ENCODE peak calls at places on chromosomes 16 and 17, in nine cellular contexts. V, Y, S, Q, L, M, A, W and N are unnamed samples.

GRCh38 chr17:43994272-43995149 is 9.9 kb upstream of the NAGS start:
- DNase-seq in V (peak), Y (no peak), S (peak), Q (peak), L (peak), M (peak), A (peak), W (peak), N (no peak)

GRCh38 chr17:37212184-37212583 is 163.6 kb upstream of the C17orf78 start:
- DNase-seq in V (no peak), Y (no peak), S (no peak), Q (no peak), L (no peak), M (no peak), A (no peak), W (no peak), N (no peak)

GRCh38 chr17:79812969-79813825 is 16.3 kb upstream of the CBX8 start:
- DNase-seq in V (peak), Y (no peak), S (no peak), Q (no peak), L (no peak), M (no peak), A (no peak), W (no peak), N (no peak)

GRCh38 chr16:49019826-49020401 is 261.7 kb downstream of the CBLN1 start:
- DNase-seq in V (peak), Y (no peak), S (peak), Q (no peak), L (no peak), M (no peak), A (no peak), W (no peak), N (no peak)

GRCh38 chr16:8892101-8892575 is 10.0 kb downstream of the LITAFD start:
- DNase-seq in V (no peak), Y (no peak), S (no peak), Q (no peak), L (no peak), M (no peak), A (no peak), W (no peak), N (no peak)

GRCh38 chr17:62705781-62706597 is 78.5 kb downstream of the MRC2 start:
- DNase-seq in V (peak), Y (no peak), S (no peak), Q (no peak), L (no peak), M (no peak), A (no peak), W (peak), N (no peak)

GRCh38 chr16:200388-200787 is 20.1 kb downstream of the HBQ1 start:
- DNase-seq in V (no peak), Y (peak), S (no peak), Q (no peak), L (peak), M (no peak), A (no peak), W (no peak), N (no peak)

GRCh38 chr16:79186196-79186595 is 414.3 kb downstream of the MAF start:
- DNase-seq in V (no peak), Y (no peak), S (no peak), Q (no peak), L (no peak), M (no peak), A (no peak), W (no peak), N (no peak)

GRCh38 chr16:70729292-70729691 is 43.4 kb upstream of the MTSS2 start:
- DNase-seq in V (no peak), Y (no peak), S (no peak), Q (no peak), L (no peak), M (no peak), A (no peak), W (no peak), N (no peak)

GRCh38 chr17:45700171-45701090 is 83.7 kb upstream of the CRHR1 start:
- DNase-seq in V (no peak), Y (no peak), S (no peak), Q (no peak), L (no peak), M (no peak), A (no peak), W (no peak), N (no peak)

GRCh38 chr16:84294196-84295142 is at the start of gene WFDC1:
- DNase-seq in V (no peak), Y (no peak), S (no peak), Q (no peak), L (no peak), M (no peak), A (no peak), W (no peak), N (no peak)

GRCh38 chr16:88853336-88853941 is 3.3 kb downstream of the GALNS start:
- DNase-seq in V (no peak), Y (no peak), S (no peak), Q (no peak), L (no peak), M (no peak), A (no peak), W (no peak), N (no peak)

GRCh38 chr17:83116783-83117555 is 37.6 kb downstream of the METRNL start:
- DNase-seq in V (no peak), Y (no peak), S (no peak), Q (no peak), L (no peak), M (no peak), A (no peak), W (no peak), N (no peak)

GRCh38 chr17:81561494-81561885 is 9.3 kb upstream of the FAAP100 start:
- DNase-seq in V (no peak), Y (no peak), S (no peak), Q (no peak), L (no peak), M (no peak), A (no peak), W (no peak), N (no peak)

GRCh38 chr17:8225813-8226535 is 15.6 kb upstream of the AURKB start:
- DNase-seq in V (no peak), Y (no peak), S (no peak), Q (no peak), L (peak), M (peak), A (peak), W (peak), N (peak)

GRCh38 chr16:27365142-27366089 is 36.6 kb upstream of the IL21R start:
- DNase-seq in V (no peak), Y (no peak), S (no peak), Q (no peak), L (no peak), M (no peak), A (no peak), W (no peak), N (no peak)

GRCh38 chr17:30565073-30565935 is 88.1 kb downstream of the GOSR1 start:
- DNase-seq in V (no peak), Y (no peak), S (no peak), Q (no peak), L (no peak), M (no peak), A (no peak), W (no peak), N (no peak)

GRCh38 chr16:924806-925205 is 46.0 kb downstream of the LMF1 start:
- DNase-seq in V (no peak), Y (no peak), S (no peak), Q (no peak), L (no peak), M (no peak), A (no peak), W (no peak), N (no peak)

GRCh38 chr16:66408181-66409048 is 18.7 kb upstream of the BEAN1 start:
- DNase-seq in V (no peak), Y (no peak), S (no peak), Q (no peak), L (peak), M (no peak), A (peak), W (peak), N (no peak)

GRCh38 chr17:47999612-48000011 is 28.7 kb downstream of the CDK5RAP3 start:
- DNase-seq in V (no peak), Y (no peak), S (peak), Q (no peak), L (no peak), M (no peak), A (no peak), W (no peak), N (no peak)

GRCh38 chr17:37541880-37542675 is 52.4 kb downstream of the DUSP14 start:
- DNase-seq in V (no peak), Y (no peak), S (no peak), Q (no peak), L (no peak), M (no peak), A (no peak), W (no peak), N (no peak)

GRCh38 chr16:19912445-19913305 is 28.0 kb upstream of the GPRC5B start:
- DNase-seq in V (no peak), Y (no peak), S (no peak), Q (no peak), L (no peak), M (no peak), A (no peak), W (no peak), N (no peak)

GRCh38 chr17:41581366-41582060 is 5.2 kb downstream of the KRT14 start:
- DNase-seq in V (no peak), Y (no peak), S (no peak), Q (no peak), L (no peak), M (no peak), A (no peak), W (no peak), N (no peak)

GRCh38 chr17:39018267-39019134 is 51.3 kb upstream of the FBXO47 start:
- DNase-seq in V (no peak), Y (no peak), S (no peak), Q (peak), L (no peak), M (no peak), A (peak), W (no peak), N (no peak)

GRCh38 chr16:80208015-80208414 is 332.8 kb upstream of the DYNLRB2 start:
- DNase-seq in V (no peak), Y (no peak), S (no peak), Q (no peak), L (no peak), M (no peak), A (no peak), W (no peak), N (no peak)

GRCh38 chr16:65113441-65113840 is 8.4 kb downstream of the CDH11 start:
- DNase-seq in V (no peak), Y (no peak), S (no peak), Q (no peak), L (no peak), M (no peak), A (no peak), W (no peak), N (no peak)

GRCh38 chr17:65531508-65532431 is 29.7 kb downstream of the AXIN2 start:
- DNase-seq in V (peak), Y (no peak), S (peak), Q (no peak), L (no peak), M (peak), A (no peak), W (no peak), N (no peak)

GRCh38 chr16:3019594-3020246 is 448 bp upstream of the TNFRSF12A start:
- DNase-seq in V (no peak), Y (no peak), S (no peak), Q (no peak), L (no peak), M (no peak), A (no peak), W (no peak), N (no peak)

GRCh38 chr17:9177212-9177611 is 155.9 kb downstream of the NTN1 start:
- DNase-seq in V (no peak), Y (no peak), S (no peak), Q (no peak), L (no peak), M (no peak), A (no peak), W (no peak), N (no peak)

GRCh38 chr17:32742686-32743538 is 134.0 kb downstream of the MYO1D start:
- DNase-seq in V (no peak), Y (no peak), S (no peak), Q (no peak), L (no peak), M (no peak), A (no peak), W (no peak), N (no peak)